ENCODE peak calls at places on chromosomes 11 and 22, in seven cellular contexts. C is GM04504; Y is stimulated activated CD4-positive, alpha-beta T cell treated with anti-CD3 and anti-CD28 coated beads, Interleukin-4, amount 100 ng/mL, for 48 hours; F is hippocampal formation; Q is EL; X is left kidney; L is IMR-90. T is an unnamed sample.

GRCh38 chr11:121191787-121192186 is 90.7 kb downstream of the TECTA start:
- DNase-seq in X (no peak), L (no peak), Q (no peak), Y (no peak), C (no peak), F (no peak), T (no peak)

GRCh38 chr11:43327987-43328386 is 16.2 kb downstream of the API5 start:
- DNase-seq in C (peak), F (no peak), X (no peak), L (peak), Y (no peak), Q (peak), T (no peak)

GRCh38 chr22:49826603-49827306 is 918 bp downstream of the BRD1 start:
- DNase-seq in L (peak), Q (peak), X (peak), C (no peak), Y (no peak), F (peak), T (no peak)

GRCh38 chr22:43133401-43133800 is 9.8 kb downstream of the MCAT start:
- DNase-seq in C (no peak), F (no peak), Y (no peak), X (no peak), Q (no peak), L (no peak), T (no peak)

GRCh38 chr11:133964946-133965632 is 8.3 kb upstream of the IGSF9B start:
- DNase-seq in Q (peak), X (no peak), L (no peak), C (no peak), F (peak), Y (no peak), T (no peak)

GRCh38 chr22:49693416-49693815 is 134.3 kb downstream of the BRD1 start:
- DNase-seq in C (no peak), Q (no peak), F (no peak), Y (no peak), X (peak), L (no peak), T (no peak)

GRCh38 chr22:49236541-49237075 is 591.1 kb downstream of the BRD1 start:
- DNase-seq in Y (no peak), C (no peak), X (no peak), Q (no peak), F (no peak), L (no peak), T (no peak)

GRCh38 chr11:89347071-89347470 is 144.1 kb downstream of the NOX4 start:
- DNase-seq in F (no peak), C (no peak), L (no peak), Y (no peak), X (peak), Q (no peak), T (no peak)

GRCh38 chr11:33910261-33910959 is 18.5 kb upstream of the LMO2 start:
- DNase-seq in C (no peak), L (no peak), X (no peak), Q (peak), Y (no peak), F (no peak), T (no peak)

GRCh38 chr22:32799516-32799915 is 2.0 kb upstream of the TIMP3 start:
- DNase-seq in L (no peak), F (no peak), Q (no peak), Y (no peak), X (no peak), C (no peak), T (no peak)

GRCh38 chr11:63508745-63509144 is 2.9 kb downstream of the LGALS12 start:
- DNase-seq in L (no peak), F (no peak), Y (no peak), X (no peak), Q (no peak), C (no peak), T (no peak)

GRCh38 chr11:61042961-61043540 is 59.2 kb upstream of the CD5 start:
- DNase-seq in X (no peak), F (no peak), L (no peak), Y (no peak), Q (no peak), C (no peak), T (no peak)

GRCh38 chr22:43377486-43377995 is 34.3 kb upstream of the MPPED1 start:
- DNase-seq in L (peak), F (no peak), C (no peak), Y (no peak), Q (no peak), X (no peak), T (peak)

GRCh38 chr22:48589901-48590300 is 1237.8 kb downstream of the BRD1 start:
- DNase-seq in X (no peak), C (no peak), F (no peak), Q (no peak), Y (no peak), L (no peak), T (no peak)

GRCh38 chr11:112762686-112763048 is 198.6 kb upstream of the NCAM1 start:
- DNase-seq in C (no peak), L (no peak), Y (no peak), F (no peak), X (no peak), Q (no peak), T (no peak)

GRCh38 chr11:130449246-130449990 is 973 bp downstream of the ADAMTS15 start:
- DNase-seq in C (no peak), F (no peak), Q (peak), L (no peak), X (peak), Y (no peak), T (no peak)

GRCh38 chr11:68843052-68843561 is 1.4 kb upstream of the CPT1A start:
- DNase-seq in C (no peak), Y (no peak), F (no peak), X (no peak), L (peak), Q (peak), T (no peak)

GRCh38 chr11:66285250-66285947 is 3.5 kb downstream of the YIF1A start:
- DNase-seq in L (no peak), X (no peak), Y (no peak), Q (no peak), C (no peak), F (no peak), T (no peak)

GRCh38 chr22:50299724-50300619 is 7.5 kb downstream of the PLXNB2 start:
- DNase-seq in C (no peak), F (no peak), Q (no peak), X (peak), L (no peak), Y (no peak), T (no peak)

GRCh38 chr11:45614196-45614828 is 51.1 kb downstream of the CHST1 start:
- DNase-seq in Q (no peak), F (no peak), X (no peak), Y (no peak), L (no peak), C (no peak), T (no peak)

GRCh38 chr11:128916646-128917045 is 25.5 kb downstream of the KCNJ5 start:
- DNase-seq in Q (no peak), F (no peak), Y (no peak), C (no peak), X (no peak), L (no peak), T (no peak)

GRCh38 chr22:37633082-37633692 is 6.3 kb upstream of the SH3BP1 start:
- DNase-seq in Q (no peak), L (no peak), X (no peak), C (no peak), F (no peak), Y (no peak), T (no peak)

GRCh38 chr22:24707477-24707816 is 67.1 kb downstream of the PIWIL3 start:
- DNase-seq in L (no peak), F (no peak), X (peak), Q (no peak), C (no peak), Y (no peak), T (no peak)

GRCh38 chr11:29268733-29269132 is 748.1 kb downstream of the KCNA4 start:
- DNase-seq in Q (no peak), L (no peak), F (no peak), C (no peak), X (no peak), Y (no peak), T (no peak)

GRCh38 chr11:45532552-45532951 is 132.9 kb downstream of the CHST1 start:
- DNase-seq in Y (no peak), L (no peak), C (no peak), F (no peak), Q (no peak), X (no peak), T (no peak)

GRCh38 chr11:33773399-33774355 is 643 bp downstream of the FBXO3 start:
- DNase-seq in Q (peak), Y (peak), L (peak), F (no peak), C (no peak), X (peak), T (no peak)

GRCh38 chr22:39229688-39230260 is 15.0 kb downstream of the PDGFB start:
- DNase-seq in F (no peak), C (no peak), Y (no peak), Q (no peak), L (no peak), X (no peak), T (no peak)

GRCh38 chr11:119055901-119056300 is 1.1 kb downstream of the HYOU1 start:
- DNase-seq in Y (no peak), L (peak), C (no peak), F (no peak), Q (peak), X (peak), T (no peak)

GRCh38 chr11:60078742-60079141 is 9.7 kb upstream of the MS4A2 start:
- DNase-seq in C (no peak), L (no peak), Y (no peak), F (no peak), Q (no peak), X (no peak), T (no peak)

GRCh38 chr11:18650859-18651557 is 16.9 kb upstream of the SPTY2D1 start:
- DNase-seq in L (peak), Q (peak), C (no peak), X (peak), F (no peak), Y (peak), T (no peak)

GRCh38 chr11:60056349-60056969 is at the start of gene MS4A3:
- DNase-seq in C (no peak), F (no peak), L (no peak), Y (no peak), Q (no peak), X (no peak), T (no peak)

GRCh38 chr11:116243975-116244374 is 528.8 kb downstream of the BUD13 start:
- DNase-seq in L (no peak), X (no peak), Q (no peak), C (no peak), F (no peak), Y (no peak), T (no peak)

GRCh38 chr22:17266261-17266971 is 47.2 kb upstream of the ADA2 start:
- DNase-seq in Q (no peak), L (no peak), X (peak), C (no peak), F (no peak), Y (no peak), T (no peak)

GRCh38 chr11:46718155-46719019 is 626 bp upstream of the F2 start:
- DNase-seq in Q (peak), C (no peak), Y (no peak), L (no peak), F (no peak), X (no peak), T (no peak)

GRCh38 chr11:119352857-119353260 is 6.4 kb upstream of the MFRP start:
- DNase-seq in Q (no peak), L (no peak), Y (no peak), X (peak), F (peak), C (no peak), T (no peak)

GRCh38 chr11:103897156-103897555 is 139.3 kb upstream of the DDI1 start:
- DNase-seq in C (no peak), Q (no peak), Y (no peak), X (no peak), F (no peak), L (peak), T (no peak)

T was measured in cardiac septum.